ENCODE peak calls at places on chromosome 16, in eight cellular contexts. G is sigmoid colon, E is endothelial cell, O is psoas muscle, H is cardiac fibroblast, Z is heart right ventricle, A is fibroblast of mammary gland, L is AG04450. R is an unnamed sample.

GRCh38 chr16:57775661-57776469 is 26.4 kb downstream of the KIFC3 start:
- DNase-seq in G (no peak), E (peak), O (peak), H (no peak), Z (no peak), A (no peak), L (no peak), R (no peak)

GRCh38 chr16:51565149-51565548 is 414.1 kb upstream of the SALL1 start:
- DNase-seq in G (no peak), E (no peak), O (no peak), H (no peak), Z (no peak), A (no peak), L (no peak), R (no peak)

GRCh38 chr16:79169239-79169638 is 431.3 kb downstream of the MAF start:
- DNase-seq in G (no peak), E (no peak), O (no peak), H (no peak), Z (no peak), A (peak), L (no peak), R (no peak)

GRCh38 chr16:4499196-4499555 is 23.0 kb downstream of the HMOX2 start:
- DNase-seq in G (no peak), E (no peak), O (no peak), H (no peak), Z (no peak), A (no peak), L (no peak), R (no peak)

GRCh38 chr16:78490847-78491246 is 391.4 kb downstream of the WWOX start:
- DNase-seq in G (no peak), E (no peak), O (peak), H (no peak), Z (no peak), A (no peak), L (no peak), R (no peak)

GRCh38 chr16:24286713-24287405 is 30.7 kb downstream of the CACNG3 start:
- DNase-seq in G (no peak), E (no peak), O (no peak), H (no peak), Z (no peak), A (no peak), L (no peak), R (no peak)

GRCh38 chr16:25893332-25893731 is 201.6 kb downstream of the HS3ST4 start:
- DNase-seq in G (no peak), E (no peak), O (no peak), H (no peak), Z (no peak), A (no peak), L (no peak), R (no peak)

GRCh38 chr16:86343733-86344585 is 166.4 kb upstream of the FOXF1 start:
- DNase-seq in G (peak), E (no peak), O (no peak), H (peak), Z (no peak), A (no peak), L (no peak), R (no peak)

GRCh38 chr16:4520913-4521312 is 17.7 kb downstream of the CDIP1 start:
- DNase-seq in G (no peak), E (no peak), O (no peak), H (no peak), Z (no peak), A (no peak), L (no peak), R (no peak)

GRCh38 chr16:144797-145252 is 6.4 kb upstream of the NPRL3 start:
- DNase-seq in G (no peak), E (no peak), O (peak), H (no peak), Z (no peak), A (no peak), L (no peak), R (no peak)

GRCh38 chr16:3065069-3065741 is at the start of gene IL32:
- DNase-seq in G (peak), E (no peak), O (no peak), H (peak), Z (peak), A (peak), L (peak), R (no peak)

GRCh38 chr16:56606688-56607618 is 1.4 kb upstream of the MT2A start:
- DNase-seq in G (peak), E (peak), O (peak), H (peak), Z (peak), A (peak), L (peak), R (peak)

GRCh38 chr16:80125677-80126076 is 415.1 kb upstream of the DYNLRB2 start:
- DNase-seq in G (peak), E (no peak), O (peak), H (no peak), Z (peak), A (no peak), L (no peak), R (peak)

GRCh38 chr16:4597174-4597573 is 17.5 kb downstream of the UBALD1 start:
- DNase-seq in G (no peak), E (no peak), O (no peak), H (no peak), Z (no peak), A (no peak), L (no peak), R (no peak)

GRCh38 chr16:8686031-8686621 is 11.7 kb downstream of the ABAT start:
- DNase-seq in G (no peak), E (no peak), O (no peak), H (no peak), Z (peak), A (no peak), L (no peak), R (no peak)

GRCh38 chr16:11089504-11090124 is 145.2 kb downstream of the CLEC16A start:
- DNase-seq in G (peak), E (no peak), O (no peak), H (no peak), Z (no peak), A (peak), L (peak), R (no peak)

GRCh38 chr16:83887088-83887487 is 11.8 kb upstream of the MLYCD start:
- DNase-seq in G (no peak), E (no peak), O (no peak), H (peak), Z (no peak), A (peak), L (no peak), R (no peak)

GRCh38 chr16:80720759-80721470 is 83.5 kb downstream of the CDYL2 start:
- DNase-seq in G (no peak), E (no peak), O (no peak), H (no peak), Z (no peak), A (peak), L (no peak), R (no peak)

GRCh38 chr16:56861756-56862155 is 3.3 kb upstream of the SLC12A3 start:
- DNase-seq in G (no peak), E (no peak), O (no peak), H (no peak), Z (no peak), A (no peak), L (no peak), R (no peak)

GRCh38 chr16:4501071-4501478 is 24.9 kb downstream of the HMOX2 start:
- DNase-seq in G (no peak), E (no peak), O (no peak), H (peak), Z (no peak), A (peak), L (no peak), R (no peak)

GRCh38 chr16:30958164-30959083 is 870 bp downstream of the SETD1A start:
- DNase-seq in G (no peak), E (peak), O (peak), H (peak), Z (no peak), A (peak), L (no peak), R (no peak)

GRCh38 chr16:50025544-50025931 is 513 bp downstream of the CNEP1R1 start:
- DNase-seq in G (no peak), E (peak), O (no peak), H (peak), Z (no peak), A (no peak), L (no peak), R (peak)

GRCh38 chr16:12079411-12079965 is 103.0 kb downstream of the SNX29 start:
- DNase-seq in G (no peak), E (no peak), O (no peak), H (no peak), Z (no peak), A (no peak), L (no peak), R (no peak)

GRCh38 chr16:8631373-8631772 is 9.9 kb downstream of the METTL22 start:
- DNase-seq in G (no peak), E (no peak), O (no peak), H (no peak), Z (no peak), A (no peak), L (no peak), R (no peak)

GRCh38 chr16:84925092-84925772 is 86.1 kb downstream of the ZDHHC7 start:
- DNase-seq in G (peak), E (peak), O (peak), H (peak), Z (peak), A (peak), L (no peak), R (no peak)

GRCh38 chr16:70579248-70579647 is 55.6 kb downstream of the SF3B3 start:
- DNase-seq in G (no peak), E (no peak), O (no peak), H (no peak), Z (no peak), A (no peak), L (no peak), R (no peak)

GRCh38 chr16:69179255-69180010 is 7.5 kb upstream of the SNTB2 start:
- DNase-seq in G (peak), E (no peak), O (peak), H (peak), Z (peak), A (peak), L (peak), R (peak)

GRCh38 chr16:35561346-35561745 is 2101.9 kb downstream of the TP53TG3F start:
- DNase-seq in G (no peak), E (no peak), O (no peak), H (no peak), Z (no peak), A (no peak), L (no peak), R (no peak)

GRCh38 chr16:19393226-19394074 is 24.2 kb upstream of the TMC5 start:
- DNase-seq in G (no peak), E (no peak), O (no peak), H (peak), Z (no peak), A (peak), L (no peak), R (no peak)

GRCh38 chr16:27762441-27762840 is 212.5 kb downstream of the KATNIP start:
- DNase-seq in G (no peak), E (no peak), O (no peak), H (peak), Z (no peak), A (no peak), L (no peak), R (no peak)

GRCh38 chr16:70526403-70526802 is 2.8 kb downstream of the SF3B3 start:
- DNase-seq in G (no peak), E (no peak), O (no peak), H (no peak), Z (no peak), A (no peak), L (no peak), R (no peak)

GRCh38 chr16:68645494-68646388 is 631 bp downstream of the CDH3 start:
- DNase-seq in G (no peak), E (peak), O (no peak), H (no peak), Z (no peak), A (no peak), L (no peak), R (no peak)

GRCh38 chr16:89707695-89708094 is 6.2 kb upstream of the SPATA2L start:
- DNase-seq in G (no peak), E (no peak), O (no peak), H (no peak), Z (no peak), A (no peak), L (no peak), R (no peak)

GRCh38 chr16:89705006-89705405 is 3.5 kb upstream of the SPATA2L start:
- DNase-seq in G (no peak), E (no peak), O (no peak), H (no peak), Z (no peak), A (no peak), L (no peak), R (no peak)

GRCh38 chr16:89706446-89707260 is 5.1 kb upstream of the SPATA2L start:
- DNase-seq in G (no peak), E (no peak), O (peak), H (no peak), Z (no peak), A (no peak), L (no peak), R (no peak)

GRCh38 chr16:89701425-89702406 is at the start of gene SPATA2L:
- DNase-seq in G (peak), E (peak), O (peak), H (peak), Z (peak), A (no peak), L (no peak), R (peak)

GRCh38 chr16:89704281-89704680 is 2.8 kb upstream of the SPATA2L start:
- DNase-seq in G (no peak), E (no peak), O (no peak), H (no peak), Z (no peak), A (no peak), L (no peak), R (peak)
- TF ChIP-seq CTCF in G (no peak), E (no peak), O (no peak), H (no peak), Z (no peak), A (no peak), L (no peak), R (no peak)

DNA sequence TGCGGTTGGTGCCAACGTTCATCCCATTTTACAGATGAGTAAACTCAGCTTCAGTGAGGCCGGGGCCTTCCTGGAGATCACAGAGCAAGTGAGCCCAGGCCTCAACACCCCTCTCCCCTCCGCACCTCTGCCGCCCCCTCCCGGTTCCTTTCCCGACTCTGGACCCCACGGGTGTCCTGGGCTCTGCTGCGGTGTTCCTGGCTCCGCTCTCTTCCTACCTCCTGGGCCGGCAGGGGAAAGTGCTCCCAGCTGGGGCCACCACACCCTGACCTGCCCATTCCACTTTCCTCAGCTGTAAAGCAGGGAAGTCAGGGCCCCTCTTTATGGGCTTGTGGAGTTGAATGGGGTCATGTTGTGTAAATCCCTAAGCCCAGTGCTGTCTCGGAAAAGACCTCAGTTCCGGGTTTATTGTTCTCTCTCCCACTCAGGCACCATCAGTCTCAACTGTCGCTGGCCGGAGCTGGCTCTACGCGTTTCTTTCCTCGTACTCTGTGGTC is 21.9 kb upstream of the ACSF3 start:
- DNase-seq in G (no peak), E (no peak), O (no peak), H (no peak), Z (no peak), A (no peak), L (no peak), R (no peak)
- TF ChIP-seq CTCF in G (no peak), E (no peak), O (no peak), H (no peak), Z (no peak), A (no peak), L (no peak), R (no peak)

GRCh38 chr16:66662445-66663194 is 33.9 kb downstream of the CMTM4 start:
- DNase-seq in G (no peak), E (no peak), O (no peak), H (peak), Z (no peak), A (peak), L (no peak), R (no peak)
- TF ChIP-seq CTCF in G (no peak), E (no peak), O (peak), H (peak), Z (no peak), A (peak), L (peak), R (no peak)

DNA sequence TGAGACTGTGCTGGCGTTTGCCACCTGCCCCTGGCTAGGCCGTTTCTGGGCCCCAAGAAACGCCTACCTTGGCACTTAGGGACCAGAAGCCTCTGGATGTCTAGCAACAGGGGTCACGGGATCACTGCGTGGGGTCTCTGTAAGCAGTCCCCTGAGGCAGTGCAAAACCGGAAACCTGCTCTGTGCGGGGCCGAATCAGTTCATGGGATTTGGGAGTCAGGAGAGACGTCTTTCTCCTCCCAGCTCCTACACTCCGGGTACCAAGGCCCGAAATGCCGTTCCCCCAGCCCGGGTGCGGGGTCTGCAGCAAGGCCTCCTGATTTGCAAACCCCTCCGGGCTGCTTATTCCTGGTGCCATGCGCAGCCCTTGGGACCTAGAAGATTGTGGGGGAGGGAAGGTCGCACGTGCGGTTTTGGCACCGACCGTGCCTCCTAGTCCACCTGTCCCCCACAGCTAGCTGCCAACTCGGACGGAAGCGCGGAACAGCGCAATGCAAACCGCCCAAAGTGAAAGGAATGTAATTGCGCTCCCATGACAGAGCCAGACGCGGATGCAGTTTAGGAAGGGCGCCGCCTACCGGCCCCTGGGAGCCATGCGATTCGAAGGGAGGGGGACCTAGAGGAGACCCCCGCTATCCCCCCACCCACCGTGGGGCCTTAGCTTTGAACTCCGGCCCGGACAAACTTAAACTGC is 6.5 kb downstream of the IRX5 start:
- DNase-seq in G (no peak), E (peak), O (peak), H (peak), Z (peak), A (peak), L (no peak), R (peak)
- TF ChIP-seq CTCF in G (no peak), E (peak), O (peak), H (peak), Z (peak), A (peak), L (peak), R (no peak)

DNA sequence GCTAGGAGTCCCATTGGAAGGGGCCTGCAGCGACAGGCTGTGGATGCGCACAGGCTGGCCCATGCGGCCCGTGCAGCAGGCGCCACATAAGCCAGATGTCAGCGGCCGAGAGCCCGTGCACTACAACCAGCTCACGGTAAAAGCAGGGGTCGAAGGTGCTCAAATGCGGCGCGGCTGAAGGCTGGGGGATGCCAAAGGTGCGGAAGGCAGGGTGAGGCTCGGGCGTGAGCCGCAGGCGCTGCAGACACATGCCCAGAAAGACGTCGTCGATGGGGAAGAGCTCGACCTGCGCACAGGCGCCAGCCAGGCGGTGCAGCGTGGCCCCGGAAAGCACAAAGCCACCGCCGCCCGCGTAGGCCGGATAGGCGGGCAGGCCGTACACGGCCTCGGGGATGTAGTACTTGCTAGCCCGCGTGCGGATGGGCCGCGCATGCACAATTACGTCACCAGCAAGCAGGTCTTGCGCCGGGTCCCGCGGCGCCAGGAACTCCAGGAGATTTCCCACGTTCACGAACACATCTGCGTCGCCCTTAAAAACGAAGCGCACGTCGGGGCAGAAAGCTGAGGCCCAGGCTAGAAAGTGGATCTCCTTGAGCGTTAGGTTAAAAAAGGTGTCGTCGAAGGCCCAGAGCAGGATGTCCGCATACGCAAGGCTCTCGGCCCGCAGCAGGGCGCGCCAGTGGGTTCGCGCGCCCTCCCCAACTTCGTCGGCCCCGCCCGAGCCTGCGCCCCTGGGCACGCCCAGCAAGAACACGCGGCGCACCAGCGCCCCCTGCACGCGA is 1.3 kb downstream of the B3GNT9 start:
- DNase-seq in G (no peak), E (no peak), O (no peak), H (no peak), Z (no peak), A (no peak), L (no peak), R (peak)
- TF ChIP-seq CTCF in G (no peak), E (peak), O (no peak), H (no peak), Z (no peak), A (no peak), L (no peak), R (no peak)